ENCODE peak calls at places on chromosomes 7 and 10, in ten cellular contexts. W, V, A, I, C, D, O, X, H and S are unnamed samples.

GRCh38 chr10:118754132-118754555 is 626 bp downstream of the CACUL1 start:
- DNase-seq in O (no peak), C (no peak), X (no peak), W (peak), V (peak), D (peak), I (no peak), H (peak), A (peak), S (no peak)

GRCh38 chr10:37520488-37520887 is 336.9 kb downstream of the ZNF248 start:
- DNase-seq in V (no peak), H (no peak), O (no peak), I (no peak), C (no peak), A (no peak), X (no peak), W (no peak), D (no peak), S (no peak)

GRCh38 chr10:117960345-117960744 is 86.4 kb downstream of the RAB11FIP2 start:
- DNase-seq in V (no peak), H (peak), O (no peak), X (no peak), A (no peak), I (no peak), D (no peak), W (no peak), C (no peak), S (no peak)

GRCh38 chr10:2926918-2927660 is 140.3 kb upstream of the PFKP start:
- DNase-seq in H (no peak), V (no peak), D (no peak), O (no peak), A (no peak), W (no peak), C (no peak), I (no peak), X (no peak), S (no peak)

GRCh38 chr7:6306471-6306870 is 34.0 kb upstream of the CYTH3 start:
- DNase-seq in A (no peak), D (no peak), O (no peak), V (no peak), W (no peak), C (no peak), X (no peak), H (peak), I (peak), S (no peak)

GRCh38 chr7:44694326-44694725 is 54.3 kb upstream of the ZMIZ2 start:
- DNase-seq in I (no peak), W (peak), X (no peak), O (no peak), V (no peak), H (no peak), A (no peak), C (no peak), D (no peak), S (no peak)

GRCh38 chr7:136114966-136115762 is 138.0 kb upstream of the MTPN start:
- DNase-seq in A (peak), I (no peak), X (peak), V (peak), O (no peak), C (peak), H (peak), D (peak), W (no peak), S (peak)

GRCh38 chr10:34889004-34889869 is 74.1 kb upstream of the PARD3 start:
- DNase-seq in A (no peak), D (no peak), O (no peak), H (peak), V (no peak), X (no peak), C (no peak), W (no peak), I (no peak), S (peak)

GRCh38 chr7:122935620-122936019 is 49.4 kb upstream of the CADPS2 start:
- DNase-seq in H (no peak), A (no peak), X (no peak), C (no peak), V (no peak), W (no peak), D (no peak), I (no peak), O (no peak), S (no peak)

GRCh38 chr7:149001427-149002068 is 26.8 kb downstream of the PDIA4 start:
- DNase-seq in W (no peak), C (no peak), I (no peak), X (no peak), H (no peak), D (no peak), V (no peak), O (no peak), A (no peak), S (no peak)

GRCh38 chr7:142828101-142828500 is 26.8 kb upstream of the EPHB6 start:
- DNase-seq in X (no peak), D (no peak), A (no peak), V (no peak), O (no peak), C (no peak), I (no peak), W (no peak), H (no peak), S (no peak)

GRCh38 chr10:130337305-130337640 is 201.1 kb downstream of the GLRX3 start:
- DNase-seq in D (no peak), A (no peak), V (no peak), H (no peak), I (no peak), W (peak), X (no peak), C (no peak), O (no peak), S (no peak)

GRCh38 chr10:90846746-90847145 is 11.1 kb downstream of the HTR7 start:
- DNase-seq in D (no peak), V (no peak), X (no peak), H (peak), I (no peak), W (no peak), O (no peak), C (no peak), A (no peak), S (no peak)

GRCh38 chr7:1140481-1141104 is 19.4 kb downstream of the ZFAND2A start:
- DNase-seq in A (no peak), C (no peak), X (no peak), D (no peak), V (peak), O (no peak), H (no peak), W (no peak), I (no peak), S (no peak)

GRCh38 chr7:132836746-132837145 is 245.1 kb downstream of the CHCHD3 start:
- DNase-seq in H (peak), C (no peak), I (no peak), A (no peak), W (no peak), V (no peak), X (no peak), D (no peak), O (no peak), S (no peak)

GRCh38 chr10:73875139-73875475 is 752 bp upstream of the CAMK2G start:
- DNase-seq in V (peak), I (no peak), W (no peak), D (no peak), X (no peak), A (peak), O (no peak), C (no peak), H (no peak), S (no peak)

GRCh38 chr7:155208681-155209477 is 88.8 kb upstream of the INSIG1 start:
- DNase-seq in A (no peak), X (no peak), O (no peak), D (peak), V (no peak), W (no peak), H (peak), C (no peak), I (no peak), S (no peak)

GRCh38 chr10:55734112-55734511 is 626.9 kb downstream of the ZWINT start:
- DNase-seq in C (no peak), O (no peak), A (no peak), W (no peak), V (no peak), I (no peak), H (no peak), X (no peak), D (no peak), S (no peak)

GRCh38 chr10:122689146-122689807 is 10.4 kb downstream of the C10orf120 start:
- DNase-seq in W (no peak), O (no peak), I (no peak), C (no peak), A (no peak), X (no peak), V (no peak), H (peak), D (no peak), S (no peak)

GRCh38 chr10:46220872-46221538 is 65.8 kb upstream of the ANTXRL start:
- DNase-seq in A (no peak), W (no peak), I (no peak), O (no peak), H (no peak), X (no peak), C (no peak), D (no peak), V (no peak), S (no peak)

GRCh38 chr10:49619613-49620012 is 5.8 kb downstream of the CHAT start:
- DNase-seq in X (no peak), V (no peak), C (no peak), O (no peak), D (no peak), A (no peak), H (no peak), I (no peak), W (no peak), S (no peak)

GRCh38 chr7:1690359-1690958 is 20.4 kb downstream of the ELFN1 start:
- DNase-seq in H (no peak), O (no peak), A (no peak), V (no peak), C (no peak), I (no peak), X (no peak), D (no peak), W (no peak), S (no peak)

GRCh38 chr10:98030093-98030821 is at the start of gene CRTAC1:
- DNase-seq in W (peak), C (no peak), H (no peak), X (no peak), A (no peak), I (no peak), O (peak), V (no peak), D (peak), S (no peak)

GRCh38 chr7:155669717-155670505 is 25.4 kb downstream of the RBM33 start:
- DNase-seq in I (no peak), O (no peak), W (no peak), D (peak), V (no peak), A (no peak), C (no peak), H (peak), X (no peak), S (no peak)

GRCh38 chr7:23894891-23895569 is 185.0 kb downstream of the STK31 start:
- DNase-seq in V (peak), O (no peak), I (no peak), H (no peak), A (no peak), D (no peak), W (no peak), X (no peak), C (no peak), S (no peak)

GRCh38 chr10:35712486-35712885 is 70.4 kb upstream of the FZD8 start:
- DNase-seq in I (no peak), D (no peak), O (no peak), C (no peak), W (no peak), H (no peak), X (no peak), A (no peak), V (no peak), S (no peak)

GRCh38 chr7:43553999-43554398 is 28.9 kb upstream of the STK17A start:
- DNase-seq in H (peak), W (no peak), X (no peak), A (no peak), V (no peak), I (no peak), D (no peak), C (no peak), O (no peak), S (no peak)

GRCh38 chr7:132242192-132242812 is 334.0 kb downstream of the PLXNA4 start:
- DNase-seq in C (no peak), W (no peak), H (no peak), O (no peak), V (no peak), I (no peak), A (no peak), D (no peak), X (no peak), S (no peak)

GRCh38 chr10:66586073-66586472 is 339.8 kb upstream of the LRRTM3 start:
- DNase-seq in H (peak), I (no peak), W (no peak), D (no peak), X (no peak), A (no peak), V (no peak), O (no peak), C (no peak), S (no peak)
- TF ChIP-seq CTCF in H (peak), I (no peak), W (no peak), D (no peak), X (no peak), A (no peak), V (no peak), O (no peak), C (peak), S (no peak)

GRCh38 chr7:105489409-105489808 is 32.7 kb downstream of the PUS7 start:
- DNase-seq in O (no peak), W (no peak), A (no peak), X (no peak), C (no peak), I (no peak), D (no peak), V (no peak), H (no peak), S (no peak)

GRCh38 chr7:105488219-105488571 is 33.9 kb downstream of the PUS7 start:
- DNase-seq in O (no peak), D (no peak), I (no peak), C (no peak), W (no peak), X (no peak), V (no peak), A (no peak), H (no peak), S (no peak)

GRCh38 chr7:105493196-105493927 is 28.7 kb downstream of the PUS7 start:
- DNase-seq in I (no peak), D (no peak), W (no peak), A (no peak), V (no peak), O (no peak), H (no peak), C (no peak), X (no peak), S (no peak)

DNA sequence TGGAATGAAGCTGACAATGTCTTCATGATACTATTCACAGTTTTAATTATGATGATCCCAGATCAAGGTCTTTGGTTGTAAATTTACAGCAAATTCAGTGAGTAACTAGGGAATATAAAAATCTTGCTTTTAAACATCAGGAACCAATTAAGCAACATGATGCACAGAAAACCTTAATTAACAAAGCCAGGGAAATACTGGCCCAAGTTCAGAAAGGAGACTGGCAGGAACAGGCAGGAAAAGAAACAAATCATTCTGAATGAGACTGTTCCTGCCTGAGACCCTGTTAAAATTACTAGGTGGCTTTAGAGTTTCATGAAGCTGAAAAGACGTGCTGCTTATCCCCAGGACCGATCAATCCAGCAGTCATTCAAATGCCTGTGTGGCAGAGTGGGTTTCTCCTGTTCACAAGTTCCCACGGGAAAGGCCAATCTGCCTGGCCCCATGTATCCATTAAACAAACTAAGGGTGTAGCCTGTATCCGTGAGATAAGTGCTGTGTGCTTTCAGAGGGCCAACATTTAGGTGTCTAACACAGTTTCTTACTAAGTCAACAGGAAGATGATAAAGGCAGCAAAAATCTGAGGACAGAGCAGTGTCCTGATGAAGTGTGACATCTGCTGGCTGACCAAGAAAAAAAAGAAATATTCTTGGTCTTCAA is 34.4 kb downstream of the PUS7 start:
- DNase-seq in D (peak), V (peak), W (no peak), H (peak), X (peak), O (no peak), C (peak), I (peak), A (no peak), S (peak)
- TF ChIP-seq CTCF in D (peak), V (peak), W (peak), H (peak), X (peak), O (no peak), C (peak), I (peak), A (no peak), S (peak)

GRCh38 chr7:119945822-119946221 is 327.2 kb upstream of the KCND2 start:
- DNase-seq in X (no peak), V (no peak), W (no peak), H (no peak), A (no peak), C (no peak), I (no peak), O (no peak), D (no peak), S (no peak)

GRCh38 chr7:119943932-119944600 is 328.9 kb upstream of the KCND2 start:
- DNase-seq in A (no peak), H (no peak), X (no peak), D (no peak), O (no peak), V (no peak), I (no peak), W (no peak), C (no peak), S (no peak)

GRCh38 chr7:119949053-119949452 is 323.9 kb upstream of the KCND2 start:
- DNase-seq in X (no peak), W (no peak), A (no peak), C (no peak), I (no peak), V (no peak), O (no peak), H (no peak), D (no peak), S (no peak)

GRCh38 chr7:119944601-119944972 is 328.4 kb upstream of the KCND2 start:
- DNase-seq in W (no peak), V (no peak), D (no peak), H (no peak), C (no peak), I (no peak), X (no peak), A (no peak), O (no peak), S (no peak)
- TF ChIP-seq CTCF in W (no peak), V (no peak), D (no peak), H (no peak), C (no peak), I (no peak), X (no peak), A (no peak), O (no peak), S (no peak)

DNA sequence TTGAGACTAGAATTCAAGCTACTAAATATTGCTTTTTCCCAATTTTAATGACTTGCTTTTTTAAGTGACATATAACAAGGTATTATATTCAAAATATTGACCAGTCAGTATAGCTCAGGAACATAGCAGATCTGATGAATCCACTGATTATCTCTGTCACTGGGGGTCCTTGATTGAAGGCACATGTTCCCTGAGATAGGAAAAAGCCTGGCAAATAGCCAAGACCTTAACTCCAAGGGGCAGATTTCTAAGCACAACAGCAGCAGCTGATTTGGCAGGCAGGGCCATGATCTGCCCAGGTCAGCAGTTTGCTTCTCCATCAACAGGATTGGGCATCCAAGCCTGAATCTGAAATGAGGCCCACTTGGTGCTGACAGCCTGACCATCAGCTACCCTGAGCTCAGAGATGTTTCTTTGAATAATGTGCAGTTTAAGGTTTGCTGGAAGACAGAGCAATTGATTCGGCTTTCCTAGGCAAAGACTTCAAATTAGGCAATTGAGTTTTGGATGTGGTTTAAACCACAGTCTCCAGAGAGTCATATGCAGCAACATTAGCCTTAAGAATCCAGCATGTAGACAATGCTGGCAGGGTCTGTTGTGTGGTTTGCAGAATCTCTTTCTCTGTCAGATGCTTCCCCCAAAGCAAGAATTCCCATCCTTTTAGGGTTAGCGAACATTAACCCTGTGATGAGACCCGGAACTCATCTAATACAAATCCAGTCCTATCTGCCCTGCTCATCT is 352.6 kb downstream of the ADRA2A start:
- DNase-seq in W (no peak), I (no peak), O (no peak), A (no peak), C (no peak), H (no peak), X (no peak), V (no peak), D (no peak), S (no peak)
- TF ChIP-seq CTCF in W (no peak), I (no peak), O (no peak), A (no peak), C (no peak), H (no peak), X (no peak), V (no peak), D (no peak), S (no peak)

GRCh38 chr7:107194051-107194450 is 25.2 kb downstream of the HBP1 start:
- DNase-seq in X (no peak), O (no peak), W (no peak), I (no peak), D (no peak), H (peak), C (no peak), V (no peak), A (no peak), S (no peak)
- TF ChIP-seq CTCF in X (no peak), O (no peak), W (no peak), I (no peak), D (no peak), H (no peak), C (peak), V (no peak), A (no peak), S (no peak)

DNA sequence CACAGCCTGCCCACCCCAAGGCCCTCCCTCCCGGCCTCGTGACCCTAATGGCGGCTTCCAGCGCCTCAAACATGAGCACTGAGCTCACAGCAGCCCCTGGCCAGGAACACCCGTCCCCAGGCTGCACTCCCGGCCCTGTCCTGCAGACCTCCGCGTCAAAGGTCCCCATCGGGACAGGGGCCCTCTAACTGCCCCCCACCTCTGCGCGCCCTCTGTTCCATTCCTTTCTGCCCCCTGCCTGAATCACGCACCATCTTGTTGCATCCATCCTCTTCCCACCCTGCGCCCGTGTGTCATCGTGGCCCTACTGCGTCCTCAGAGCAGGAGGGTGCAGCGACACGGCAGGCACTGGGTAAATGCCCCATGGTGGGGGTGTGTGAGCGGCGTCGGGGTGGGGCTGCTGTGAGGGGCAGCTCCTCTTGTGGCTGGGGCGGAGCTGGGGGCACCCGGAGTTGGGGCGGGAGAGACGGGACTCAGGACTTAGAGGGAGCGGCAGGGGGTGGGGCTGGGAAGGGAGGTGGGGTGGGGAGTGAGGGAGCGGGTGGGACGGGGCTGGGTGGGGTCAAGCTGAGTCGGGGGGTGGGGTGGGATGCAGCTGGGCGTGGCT is 13.4 kb downstream of the SLC29A4 start:
- DNase-seq in A (no peak), I (no peak), W (no peak), D (no peak), O (no peak), V (no peak), X (no peak), C (no peak), H (no peak), S (no peak)
- TF ChIP-seq CTCF in A (no peak), I (no peak), W (no peak), D (no peak), O (no peak), V (no peak), X (no peak), C (no peak), H (no peak), S (no peak)